ENCODE peak calls at places on chromosome 1, in five cellular contexts. N is progenitor cell of endocrine pancreas; W is body of pancreas; U is CD4-positive, alpha-beta T cell; D is GM23338. K is an unnamed sample.

GRCh38 chr1:87956072-87956471 is 627.4 kb downstream of the LMO4 start:
- DNase-seq in N (no peak), W (no peak), U (no peak), D (no peak), K (no peak)

GRCh38 chr1:89952021-89952995 is 42.6 kb upstream of the ZNF326 start:
- DNase-seq in N (no peak), W (no peak), U (no peak), D (peak), K (no peak)

GRCh38 chr1:171500803-171501202 is 15.5 kb downstream of the PRRC2C start:
- DNase-seq in N (no peak), W (no peak), U (no peak), D (no peak), K (no peak)

GRCh38 chr1:94736073-94736472 is 84.1 kb upstream of the SLC44A3 start:
- DNase-seq in N (no peak), W (no peak), U (no peak), D (no peak), K (no peak)

GRCh38 chr1:83497563-83497962 is 501.4 kb downstream of the TTLL7 start:
- DNase-seq in N (no peak), W (no peak), U (no peak), D (peak), K (no peak)

GRCh38 chr1:198775606-198776005 is 136.8 kb downstream of the PTPRC start:
- DNase-seq in N (no peak), W (no peak), U (no peak), D (no peak), K (no peak)

GRCh38 chr1:171616586-171616985 is 5.5 kb upstream of the MYOCOS start:
- DNase-seq in N (no peak), W (no peak), U (no peak), D (no peak), K (no peak)

GRCh38 chr1:41365772-41366427 is 4.7 kb downstream of the FOXO6 start:
- DNase-seq in N (no peak), W (peak), U (no peak), D (peak), K (no peak)

GRCh38 chr1:63797056-63797726 is 23.4 kb downstream of the ROR1 start:
- DNase-seq in N (no peak), W (no peak), U (no peak), D (no peak), K (no peak)

GRCh38 chr1:32398401-32398800 is 4.2 kb upstream of the BSDC1 start:
- DNase-seq in N (no peak), W (no peak), U (no peak), D (no peak), K (no peak)

GRCh38 chr1:36517415-36517814 is 34.7 kb upstream of the CSF3R start:
- DNase-seq in N (no peak), W (no peak), U (no peak), D (no peak), K (no peak)

GRCh38 chr1:226738995-226739695 is at the start of gene ITPKB:
- DNase-seq in N (no peak), W (peak), U (peak), D (peak), K (peak)

GRCh38 chr1:178921499-178921898 is 50.6 kb upstream of the ANGPTL1 start:
- DNase-seq in N (no peak), W (no peak), U (no peak), D (no peak), K (no peak)

GRCh38 chr1:100499412-100499811 is 38.5 kb upstream of the GPR88 start:
- DNase-seq in N (no peak), W (no peak), U (no peak), D (no peak), K (no peak)

GRCh38 chr1:169511339-169512028 is 25.7 kb upstream of the SLC19A2 start:
- DNase-seq in N (no peak), W (no peak), U (no peak), D (no peak), K (no peak)

GRCh38 chr1:60848583-60849188 is 233.7 kb upstream of the NFIA start:
- DNase-seq in N (no peak), W (no peak), U (no peak), D (peak), K (no peak)

GRCh38 chr1:203628997-203629508 is 2.4 kb downstream of the ATP2B4 start:
- DNase-seq in N (no peak), W (no peak), U (no peak), D (no peak), K (peak)

GRCh38 chr1:71828431-71829012 is 453.8 kb downstream of the NEGR1 start:
- DNase-seq in N (no peak), W (no peak), U (no peak), D (no peak), K (no peak)

GRCh38 chr1:21200767-21201166 is 24.1 kb upstream of the EIF4G3 start:
- DNase-seq in N (no peak), W (no peak), U (no peak), D (no peak), K (no peak)

GRCh38 chr1:31807273-31808048 is 8.4 kb downstream of the SPOCD1 start:
- DNase-seq in N (no peak), W (no peak), U (no peak), D (no peak), K (no peak)

GRCh38 chr1:7667625-7668218 is 103.4 kb upstream of the VAMP3 start:
- DNase-seq in N (peak), W (peak), U (peak), D (peak), K (peak)

GRCh38 chr1:103584537-103584936 is 13.1 kb downstream of the AMY2B start:
- DNase-seq in N (no peak), W (no peak), U (no peak), D (no peak), K (no peak)

GRCh38 chr1:230842801-230843200 is 25.5 kb downstream of the C1orf198 start:
- DNase-seq in N (no peak), W (no peak), U (no peak), D (no peak), K (no peak)

GRCh38 chr1:152770411-152770810 is 4.5 kb upstream of the LCE1F start:
- DNase-seq in N (no peak), W (no peak), U (no peak), D (no peak), K (no peak)

GRCh38 chr1:77889240-77889637 is 815 bp downstream of the NEXN start:
- DNase-seq in N (no peak), W (no peak), U (no peak), D (peak), K (no peak)

GRCh38 chr1:244917271-244917670 is 52.9 kb upstream of the HNRNPU start:
- DNase-seq in N (no peak), W (no peak), U (no peak), D (no peak), K (no peak)

GRCh38 chr1:206953626-206954025 is 7.4 kb upstream of the PIGR start:
- DNase-seq in N (no peak), W (peak), U (no peak), D (no peak), K (no peak)

GRCh38 chr1:160952129-160952510 is 2.5 kb downstream of the ITLN2 start:
- DNase-seq in N (no peak), W (no peak), U (no peak), D (no peak), K (no peak)

GRCh38 chr1:91781371-91781825 is 104.6 kb downstream of the TGFBR3 start:
- DNase-seq in N (no peak), W (no peak), U (no peak), D (no peak), K (no peak)

GRCh38 chr1:179663810-179664209 is 72.2 kb downstream of the TDRD5 start:
- DNase-seq in N (no peak), W (no peak), U (no peak), D (no peak), K (no peak)

GRCh38 chr1:81848880-81849500 is 48.3 kb downstream of the ADGRL2 start:
- DNase-seq in N (no peak), W (no peak), U (no peak), D (peak), K (no peak)

GRCh38 chr1:183877321-183877720 is 72.4 kb downstream of the RGL1 start:
- DNase-seq in N (no peak), W (peak), U (no peak), D (no peak), K (no peak)

GRCh38 chr1:5751833-5752714 is 240.2 kb downstream of the NPHP4 start:
- DNase-seq in N (no peak), W (no peak), U (no peak), D (no peak), K (no peak)

GRCh38 chr1:198922638-198923430 is 284.0 kb downstream of the PTPRC start:
- DNase-seq in N (no peak), W (no peak), U (no peak), D (no peak), K (no peak)

GRCh38 chr1:110176299-110176956 is 26.1 kb downstream of the SLC6A17 start:
- DNase-seq in N (no peak), W (peak), U (no peak), D (no peak), K (peak)

GRCh38 chr1:178727014-178727895 is 2.2 kb downstream of the RALGPS2 start:
- DNase-seq in N (no peak), W (no peak), U (no peak), D (no peak), K (no peak)

GRCh38 chr1:51308636-51309035 is 21.7 kb downstream of the TTC39A start:
- DNase-seq in N (no peak), W (no peak), U (no peak), D (no peak), K (no peak)

GRCh38 chr1:21825393-21825792 is 13.3 kb downstream of the LDLRAD2 start:
- DNase-seq in N (no peak), W (no peak), U (no peak), D (no peak), K (no peak)

DNA sequence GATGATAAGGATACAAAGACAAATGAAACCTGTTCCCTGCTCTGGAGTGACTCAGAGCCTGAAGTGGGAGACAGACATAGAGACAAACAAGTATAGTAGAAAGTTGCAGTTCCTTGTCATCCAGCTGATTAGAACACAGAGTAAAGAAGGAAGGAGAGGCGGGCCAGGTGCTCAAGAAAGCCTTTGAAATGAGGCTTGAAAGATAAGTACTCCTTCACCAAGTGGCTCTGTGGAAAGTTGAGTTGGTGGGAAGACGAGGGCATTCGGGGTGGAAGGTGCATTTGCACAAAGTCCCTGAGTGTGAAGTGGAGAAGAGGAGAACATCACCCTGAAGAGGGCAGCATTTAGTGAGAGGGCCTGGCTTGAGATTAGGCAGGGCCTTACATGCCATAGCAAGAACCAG is 17.0 kb downstream of the MARK1 start:
- DNase-seq in N (no peak), W (no peak), U (no peak), D (peak), K (no peak)
- TF ChIP-seq CTCF in N (peak), W (no peak), U (no peak), D (peak), K (no peak)

DNA sequence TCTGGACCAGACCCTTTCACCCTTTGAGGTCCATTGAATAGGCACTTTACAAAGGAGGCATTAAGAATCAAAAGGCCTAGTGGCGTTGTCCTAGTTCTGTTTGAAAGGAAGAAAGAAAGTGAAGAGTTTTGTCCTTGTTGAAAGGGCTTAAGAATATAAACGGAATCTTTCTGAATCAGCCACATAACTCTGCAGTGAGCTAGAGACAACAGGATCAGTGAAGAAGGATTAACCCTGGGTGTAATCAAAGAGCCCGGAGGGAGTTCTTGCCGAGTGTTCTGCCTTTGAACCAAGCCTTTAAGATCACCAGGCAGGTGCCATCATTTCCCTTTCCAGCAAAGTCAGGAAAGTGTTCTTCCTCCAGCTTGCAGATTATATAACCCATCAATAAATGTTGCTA is 54.8 kb upstream of the CNTN2 start:
- DNase-seq in N (no peak), W (no peak), U (no peak), D (no peak), K (no peak)
- TF ChIP-seq CTCF in N (no peak), W (no peak), U (no peak), D (no peak), K (no peak)

GRCh38 chr1:16006552-16007485 is 2.8 kb downstream of the SRARP start:
- DNase-seq in N (no peak), W (no peak), U (no peak), D (no peak), K (no peak)
- TF ChIP-seq CTCF in N (no peak), W (no peak), U (no peak), D (peak), K (no peak)

GRCh38 chr1:240649733-240650700 is 38.1 kb upstream of the GREM2 start:
- DNase-seq in N (no peak), W (no peak), U (no peak), D (no peak), K (no peak)

GRCh38 chr1:240646861-240647260 is 34.9 kb upstream of the GREM2 start:
- DNase-seq in N (no peak), W (no peak), U (no peak), D (no peak), K (no peak)

GRCh38 chr1:240644732-240645131 is 32.8 kb upstream of the GREM2 start:
- DNase-seq in N (no peak), W (no peak), U (no peak), D (no peak), K (no peak)
- TF ChIP-seq CTCF in N (no peak), W (no peak), U (no peak), D (no peak), K (no peak)

GRCh38 chr1:115764541-115764940 is 4.0 kb downstream of the CASQ2 start:
- DNase-seq in N (no peak), W (peak), U (no peak), D (peak), K (no peak)
- TF ChIP-seq CTCF in N (peak), W (peak), U (no peak), D (peak), K (peak)

GRCh38 chr1:46190539-46190938 is 7.7 kb downstream of the POMGNT1 start:
- DNase-seq in N (no peak), W (no peak), U (no peak), D (no peak), K (no peak)

GRCh38 chr1:46187106-46187869 is 10.9 kb downstream of the POMGNT1 start:
- DNase-seq in N (no peak), W (no peak), U (no peak), D (no peak), K (no peak)

GRCh38 chr1:46186076-46186475 is 9.8 kb upstream of the P3R3URF start:
- DNase-seq in N (no peak), W (no peak), U (no peak), D (no peak), K (no peak)

GRCh38 chr1:46191033-46191701 is 7.1 kb downstream of the POMGNT1 start:
- DNase-seq in N (no peak), W (no peak), U (no peak), D (no peak), K (no peak)

DNA sequence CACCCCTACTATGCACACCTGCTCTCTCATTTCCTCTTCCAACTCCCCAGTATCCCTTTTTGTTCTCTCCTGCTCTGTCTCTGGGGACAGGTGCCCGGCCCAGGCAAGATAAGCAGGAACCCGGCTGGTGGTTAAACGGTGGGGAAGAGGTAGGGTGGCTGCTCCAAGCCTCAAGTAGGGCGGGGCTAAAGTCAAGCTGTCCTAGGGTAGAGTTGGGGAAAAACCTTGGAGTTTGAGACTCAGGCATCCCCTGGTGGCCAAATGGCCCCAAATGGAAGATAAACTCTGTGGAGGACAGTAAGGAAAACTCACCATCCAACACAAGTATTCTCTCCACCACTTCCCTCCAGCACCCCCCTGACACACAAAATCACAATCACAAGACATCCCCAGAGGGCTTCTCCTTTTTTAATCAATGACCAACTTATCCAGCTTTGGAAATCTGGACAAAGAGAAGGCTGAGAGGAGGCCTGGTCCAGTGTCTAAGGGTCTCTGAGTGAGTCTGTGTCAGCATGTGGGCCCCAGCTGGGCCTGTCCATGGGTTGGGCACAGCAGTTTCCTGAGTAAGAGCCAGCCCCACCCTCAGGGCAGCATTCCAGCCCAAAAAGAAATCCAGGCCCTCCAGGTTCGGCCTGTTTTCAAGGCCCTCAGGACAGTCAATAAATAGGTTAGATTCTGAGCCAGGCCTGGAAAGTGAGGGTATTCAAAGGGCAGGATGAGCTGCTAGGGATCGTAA is 9.8 kb downstream of the POMGNT1 start:
- DNase-seq in N (no peak), W (peak), U (no peak), D (peak), K (no peak)
- TF ChIP-seq CTCF in N (no peak), W (no peak), U (no peak), D (peak), K (no peak)

GRCh38 chr1:117122297-117123025 is 912 bp upstream of the TRIM45 start:
- DNase-seq in N (no peak), W (no peak), U (no peak), D (no peak), K (no peak)
- TF ChIP-seq CTCF in N (no peak), W (no peak), U (peak), D (no peak), K (no peak)

GRCh38 chr1:66733348-66734017 is 18.8 kb upstream of the DYNLT5 start:
- DNase-seq in N (no peak), W (no peak), U (no peak), D (no peak), K (no peak)
- TF ChIP-seq CTCF in N (no peak), W (no peak), U (no peak), D (no peak), K (no peak)